ENCODE peak calls at places on chromosomes 5 and 9, in nine cellular contexts. One of them, this sample, is unnamed.
A peak's percentile ranks its signal among the peaks of the same experiment; 100 is the strongest.

GRCh38 chr9:15295761-15296405 is 11.1 kb downstream of the TTC39B start:
- DNase-seq in brain microvascular endothelial cell: peak; percentile 74
- DNase-seq in suprapubic skin: no peak
- DNase-seq in CD14-positive monocyte: no peak
- DNase-seq in psoas muscle: no peak
- DNase-seq in fibroblast of mammary gland: peak; percentile 91
- DNase-seq in AG10803: peak; percentile 63
- DNase-seq in WERI-Rb-1: no peak
- DNase-seq in MCF 10A: peak; percentile 61
- DNase-seq in this sample: no peak

GRCh38 chr5:2549902-2550301 is 201.6 kb downstream of the IRX2 start:
- DNase-seq in brain microvascular endothelial cell: no peak
- DNase-seq in suprapubic skin: no peak
- DNase-seq in CD14-positive monocyte: no peak
- DNase-seq in psoas muscle: no peak
- DNase-seq in fibroblast of mammary gland: no peak
- DNase-seq in AG10803: no peak
- DNase-seq in WERI-Rb-1: no peak
- DNase-seq in MCF 10A: no peak
- DNase-seq in this sample: no peak

GRCh38 chr9:128375865-128376264 is 4.7 kb downstream of the URM1 start:
- DNase-seq in brain microvascular endothelial cell: no peak
- DNase-seq in suprapubic skin: no peak
- DNase-seq in CD14-positive monocyte: no peak
- DNase-seq in psoas muscle: no peak
- DNase-seq in fibroblast of mammary gland: peak; percentile 30
- DNase-seq in AG10803: no peak
- DNase-seq in WERI-Rb-1: no peak
- DNase-seq in MCF 10A: no peak
- DNase-seq in this sample: no peak

GRCh38 chr5:58462154-58462553 is 2.3 kb upstream of the PLK2 start:
- DNase-seq in brain microvascular endothelial cell: no peak
- DNase-seq in suprapubic skin: no peak
- DNase-seq in CD14-positive monocyte: no peak
- DNase-seq in psoas muscle: no peak
- DNase-seq in fibroblast of mammary gland: no peak
- DNase-seq in AG10803: peak; percentile 33
- DNase-seq in WERI-Rb-1: peak; percentile 42
- DNase-seq in MCF 10A: peak; percentile 82
- DNase-seq in this sample: no peak

GRCh38 chr5:55585266-55585610 is 50.5 kb upstream of the PLPP1 start:
- DNase-seq in brain microvascular endothelial cell: no peak
- DNase-seq in suprapubic skin: no peak
- DNase-seq in CD14-positive monocyte: no peak
- DNase-seq in psoas muscle: no peak
- DNase-seq in fibroblast of mammary gland: no peak
- DNase-seq in AG10803: no peak
- DNase-seq in WERI-Rb-1: no peak
- DNase-seq in MCF 10A: no peak
- DNase-seq in this sample: no peak

GRCh38 chr9:127204771-127205470 is 59.7 kb upstream of the GARNL3 start:
- DNase-seq in brain microvascular endothelial cell: peak; percentile 47
- DNase-seq in suprapubic skin: no peak
- DNase-seq in CD14-positive monocyte: no peak
- DNase-seq in psoas muscle: peak; percentile 88
- DNase-seq in fibroblast of mammary gland: peak; percentile 45
- DNase-seq in AG10803: peak; percentile 52
- DNase-seq in WERI-Rb-1: peak; percentile 99
- DNase-seq in MCF 10A: peak; percentile 69
- DNase-seq in this sample: no peak

GRCh38 chr9:16710888-16711287 is 159.6 kb downstream of the BNC2 start:
- DNase-seq in brain microvascular endothelial cell: no peak
- DNase-seq in suprapubic skin: no peak
- DNase-seq in CD14-positive monocyte: no peak
- DNase-seq in psoas muscle: no peak
- DNase-seq in fibroblast of mammary gland: no peak
- DNase-seq in AG10803: no peak
- DNase-seq in WERI-Rb-1: peak; percentile 44
- DNase-seq in MCF 10A: no peak
- DNase-seq in this sample: no peak

GRCh38 chr5:68173007-68173406 is 42.5 kb upstream of the PIK3R1 start:
- DNase-seq in brain microvascular endothelial cell: no peak
- DNase-seq in suprapubic skin: no peak
- DNase-seq in CD14-positive monocyte: no peak
- DNase-seq in psoas muscle: no peak
- DNase-seq in fibroblast of mammary gland: peak; percentile 55
- DNase-seq in AG10803: peak; percentile 23
- DNase-seq in WERI-Rb-1: no peak
- DNase-seq in MCF 10A: no peak
- DNase-seq in this sample: no peak

GRCh38 chr9:94911211-94911610 is 184.7 kb downstream of the AOPEP start:
- DNase-seq in brain microvascular endothelial cell: no peak
- DNase-seq in suprapubic skin: no peak
- DNase-seq in CD14-positive monocyte: no peak
- DNase-seq in psoas muscle: no peak
- DNase-seq in fibroblast of mammary gland: no peak
- DNase-seq in AG10803: no peak
- DNase-seq in WERI-Rb-1: no peak
- DNase-seq in MCF 10A: no peak
- DNase-seq in this sample: no peak

GRCh38 chr5:100479079-100479688 is 56.0 kb upstream of the FAM174A start:
- DNase-seq in brain microvascular endothelial cell: no peak
- DNase-seq in suprapubic skin: no peak
- DNase-seq in CD14-positive monocyte: no peak
- DNase-seq in psoas muscle: no peak
- DNase-seq in fibroblast of mammary gland: peak; percentile 19
- DNase-seq in AG10803: peak; percentile 1
- DNase-seq in WERI-Rb-1: no peak
- DNase-seq in MCF 10A: peak; percentile 76
- DNase-seq in this sample: no peak

GRCh38 chr9:117919594-117919993 is 215.4 kb downstream of the TLR4 start:
- DNase-seq in brain microvascular endothelial cell: no peak
- DNase-seq in suprapubic skin: no peak
- DNase-seq in CD14-positive monocyte: no peak
- DNase-seq in psoas muscle: no peak
- DNase-seq in fibroblast of mammary gland: no peak
- DNase-seq in AG10803: no peak
- DNase-seq in WERI-Rb-1: peak; percentile 55
- DNase-seq in MCF 10A: no peak
- DNase-seq in this sample: no peak

GRCh38 chr9:109972026-109973005 is 192.3 kb downstream of the PALM2AKAP2 start:
- DNase-seq in brain microvascular endothelial cell: no peak
- DNase-seq in suprapubic skin: no peak
- DNase-seq in CD14-positive monocyte: peak; percentile 70
- DNase-seq in psoas muscle: no peak
- DNase-seq in fibroblast of mammary gland: no peak
- DNase-seq in AG10803: no peak
- DNase-seq in WERI-Rb-1: no peak
- DNase-seq in MCF 10A: no peak
- DNase-seq in this sample: no peak
- TF ChIP-seq CTCF in brain microvascular endothelial cell: peak; percentile 32
- TF ChIP-seq CTCF in suprapubic skin: no peak
- TF ChIP-seq CTCF in CD14-positive monocyte: peak; percentile 32
- TF ChIP-seq CTCF in psoas muscle: no peak
- TF ChIP-seq CTCF in fibroblast of mammary gland: peak; percentile 1
- TF ChIP-seq CTCF in AG10803: no peak
- TF ChIP-seq CTCF in WERI-Rb-1: no peak
- TF ChIP-seq CTCF in MCF 10A: no peak
- TF ChIP-seq CTCF in this sample: no peak

DNA sequence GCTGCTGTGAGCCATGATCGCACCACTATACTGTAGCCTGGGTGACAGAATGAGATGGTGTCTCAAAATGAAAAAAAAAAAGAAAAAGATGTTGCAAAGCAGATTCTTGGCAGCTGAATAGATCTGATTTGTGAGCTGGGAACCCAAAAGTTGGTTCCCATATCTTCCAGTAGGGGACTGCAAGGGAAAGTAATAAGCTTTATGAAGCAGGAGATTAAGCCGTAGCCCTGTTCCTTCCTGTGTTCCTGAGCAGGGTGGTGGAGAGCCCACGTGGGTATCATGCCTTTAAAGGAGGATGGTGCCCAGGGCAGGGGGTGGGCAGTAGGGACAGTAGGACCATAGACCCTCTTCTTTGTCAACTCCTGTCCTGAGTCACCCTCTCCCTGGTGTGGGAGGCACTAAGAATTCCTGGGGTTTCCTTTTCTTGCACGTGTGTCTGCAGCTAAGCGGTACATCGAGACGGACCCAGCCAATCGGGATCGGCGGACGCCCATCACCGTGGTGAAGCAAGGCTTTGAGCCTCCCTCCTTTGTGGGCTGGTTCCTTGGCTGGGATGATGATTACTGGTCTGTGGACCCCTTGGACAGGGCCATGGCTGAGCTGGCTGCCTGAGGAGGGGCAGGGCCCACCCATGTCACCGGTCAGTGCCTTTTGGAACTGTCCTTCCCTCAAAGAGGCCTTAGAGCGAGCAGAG is 37.9 kb downstream of the STOM start:
- DNase-seq in brain microvascular endothelial cell: peak; percentile 46
- DNase-seq in suprapubic skin: no peak
- DNase-seq in CD14-positive monocyte: no peak
- DNase-seq in psoas muscle: no peak
- DNase-seq in fibroblast of mammary gland: peak; percentile 77
- DNase-seq in AG10803: peak; percentile 79
- DNase-seq in WERI-Rb-1: no peak
- DNase-seq in MCF 10A: no peak
- DNase-seq in this sample: no peak
- TF ChIP-seq CTCF in brain microvascular endothelial cell: peak; percentile 51
- TF ChIP-seq CTCF in suprapubic skin: peak; percentile 41
- TF ChIP-seq CTCF in CD14-positive monocyte: no peak
- TF ChIP-seq CTCF in psoas muscle: peak; percentile 31
- TF ChIP-seq CTCF in fibroblast of mammary gland: peak; percentile 54
- TF ChIP-seq CTCF in AG10803: peak; percentile 63
- TF ChIP-seq CTCF in WERI-Rb-1: peak; percentile 52
- TF ChIP-seq CTCF in MCF 10A: peak; percentile 9
- TF ChIP-seq CTCF in this sample: no peak

DNA sequence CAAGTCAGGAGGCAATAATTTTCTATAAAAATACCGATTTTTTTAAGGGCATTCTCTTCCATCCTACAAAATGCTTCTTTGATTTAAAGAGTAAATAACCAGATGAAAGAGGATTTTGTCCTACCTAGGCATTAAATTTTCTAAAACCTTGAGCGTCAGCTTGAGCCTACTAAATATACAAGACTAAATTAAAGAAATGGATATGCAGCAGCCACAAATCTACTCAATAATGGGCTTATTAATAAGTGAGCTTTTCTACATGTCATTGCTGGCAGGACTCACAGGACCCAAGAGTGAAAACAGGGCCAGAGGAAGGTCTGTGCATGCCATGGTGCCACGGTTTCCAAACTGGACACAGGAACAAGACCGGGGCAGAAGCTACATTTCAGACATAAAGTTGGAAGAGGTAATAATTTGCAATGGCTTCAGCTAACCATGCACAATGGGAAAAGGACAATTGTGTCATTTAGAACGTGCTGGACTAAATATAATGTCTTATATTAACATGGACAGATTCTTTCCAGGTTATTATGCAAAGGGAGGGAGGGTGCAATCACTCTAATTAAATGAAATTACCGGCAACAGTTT is 5.2 kb downstream of the WHRN start:
- DNase-seq in brain microvascular endothelial cell: no peak
- DNase-seq in suprapubic skin: no peak
- DNase-seq in CD14-positive monocyte: no peak
- DNase-seq in psoas muscle: no peak
- DNase-seq in fibroblast of mammary gland: no peak
- DNase-seq in AG10803: no peak
- DNase-seq in WERI-Rb-1: no peak
- DNase-seq in MCF 10A: no peak
- DNase-seq in this sample: no peak
- TF ChIP-seq CTCF in brain microvascular endothelial cell: no peak
- TF ChIP-seq CTCF in suprapubic skin: no peak
- TF ChIP-seq CTCF in CD14-positive monocyte: no peak
- TF ChIP-seq CTCF in psoas muscle: no peak
- TF ChIP-seq CTCF in fibroblast of mammary gland: no peak
- TF ChIP-seq CTCF in AG10803: no peak
- TF ChIP-seq CTCF in WERI-Rb-1: no peak
- TF ChIP-seq CTCF in MCF 10A: no peak
- TF ChIP-seq CTCF in this sample: no peak

DNA sequence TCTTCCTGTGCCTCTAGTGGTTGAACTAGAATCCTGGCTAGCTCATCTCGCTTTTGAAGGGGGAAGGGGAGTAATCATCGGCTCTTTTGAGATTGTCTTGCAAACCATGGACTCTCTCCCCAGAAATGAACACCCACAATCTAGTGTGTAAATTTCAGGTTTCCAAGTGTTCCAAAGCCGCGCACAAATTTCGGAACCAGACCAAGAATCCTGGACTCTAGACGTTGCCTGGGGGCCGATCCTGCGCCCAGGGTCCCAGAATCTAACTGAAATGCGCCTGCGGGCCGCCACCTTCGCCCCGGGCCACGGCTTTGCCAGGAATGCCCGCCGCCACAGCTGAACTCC is 4.8 kb upstream of the FOXE1 start:
- DNase-seq in brain microvascular endothelial cell: no peak
- DNase-seq in suprapubic skin: no peak
- DNase-seq in CD14-positive monocyte: no peak
- DNase-seq in psoas muscle: no peak
- DNase-seq in fibroblast of mammary gland: no peak
- DNase-seq in AG10803: no peak
- DNase-seq in WERI-Rb-1: no peak
- DNase-seq in MCF 10A: no peak
- DNase-seq in this sample: no peak
- TF ChIP-seq CTCF in brain microvascular endothelial cell: peak; percentile 37
- TF ChIP-seq CTCF in suprapubic skin: no peak
- TF ChIP-seq CTCF in CD14-positive monocyte: no peak
- TF ChIP-seq CTCF in psoas muscle: no peak
- TF ChIP-seq CTCF in fibroblast of mammary gland: no peak
- TF ChIP-seq CTCF in AG10803: peak; percentile 22
- TF ChIP-seq CTCF in WERI-Rb-1: peak; percentile 65
- TF ChIP-seq CTCF in MCF 10A: no peak
- TF ChIP-seq CTCF in this sample: no peak

GRCh38 chr9:21081451-21081850 is 3.7 kb upstream of the IFNB1 start:
- DNase-seq in brain microvascular endothelial cell: no peak
- DNase-seq in suprapubic skin: no peak
- DNase-seq in CD14-positive monocyte: no peak
- DNase-seq in psoas muscle: no peak
- DNase-seq in fibroblast of mammary gland: no peak
- DNase-seq in AG10803: no peak
- DNase-seq in WERI-Rb-1: no peak
- DNase-seq in MCF 10A: no peak
- DNase-seq in this sample: no peak

GRCh38 chr9:21080793-21081192 is 3.1 kb upstream of the IFNB1 start:
- DNase-seq in brain microvascular endothelial cell: no peak
- DNase-seq in suprapubic skin: no peak
- DNase-seq in CD14-positive monocyte: no peak
- DNase-seq in psoas muscle: no peak
- DNase-seq in fibroblast of mammary gland: no peak
- DNase-seq in AG10803: no peak
- DNase-seq in WERI-Rb-1: no peak
- DNase-seq in MCF 10A: no peak
- DNase-seq in this sample: no peak

GRCh38 chr9:21077842-21078241 is at the start of gene IFNB1:
- DNase-seq in brain microvascular endothelial cell: no peak
- DNase-seq in suprapubic skin: no peak
- DNase-seq in CD14-positive monocyte: no peak
- DNase-seq in psoas muscle: no peak
- DNase-seq in fibroblast of mammary gland: no peak
- DNase-seq in AG10803: no peak
- DNase-seq in WERI-Rb-1: no peak
- DNase-seq in MCF 10A: no peak
- DNase-seq in this sample: no peak

GRCh38 chr9:21075484-21075883 is 2.3 kb downstream of the IFNB1 start:
- DNase-seq in brain microvascular endothelial cell: no peak
- DNase-seq in suprapubic skin: no peak
- DNase-seq in CD14-positive monocyte: no peak
- DNase-seq in psoas muscle: no peak
- DNase-seq in fibroblast of mammary gland: no peak
- DNase-seq in AG10803: no peak
- DNase-seq in WERI-Rb-1: no peak
- DNase-seq in MCF 10A: no peak
- DNase-seq in this sample: no peak

GRCh38 chr9:21078702-21079101 is 960 bp upstream of the IFNB1 start:
- DNase-seq in brain microvascular endothelial cell: no peak
- DNase-seq in suprapubic skin: no peak
- DNase-seq in CD14-positive monocyte: no peak
- DNase-seq in psoas muscle: no peak
- DNase-seq in fibroblast of mammary gland: no peak
- DNase-seq in AG10803: no peak
- DNase-seq in WERI-Rb-1: no peak
- DNase-seq in MCF 10A: no peak
- DNase-seq in this sample: no peak
- TF ChIP-seq CTCF in brain microvascular endothelial cell: peak; percentile 13
- TF ChIP-seq CTCF in suprapubic skin: no peak
- TF ChIP-seq CTCF in CD14-positive monocyte: peak; percentile 32
- TF ChIP-seq CTCF in psoas muscle: no peak
- TF ChIP-seq CTCF in fibroblast of mammary gland: no peak
- TF ChIP-seq CTCF in AG10803: no peak
- TF ChIP-seq CTCF in WERI-Rb-1: no peak
- TF ChIP-seq CTCF in MCF 10A: no peak
- TF ChIP-seq CTCF in this sample: no peak

This sample was measured in lower leg skin.